ENCODE peak calls at places on chromosomes 2 and 18, in six cellular contexts. U, Y, C, K, Q and H are unnamed samples.
A peak's percentile ranks its signal among the peaks of the same experiment; 100 is the strongest.

GRCh38 chr2:19775838-19776237 is 125.9 kb downstream of the TTC32 start:
- DNase-seq in Q (no peak), K (no peak), U (no peak), Y (no peak), C (no peak), H (no peak)

GRCh38 chr2:207505728-207506127 is 24.0 kb upstream of the CREB1 start:
- DNase-seq in K (no peak), C (no peak), Q (no peak), Y (no peak), U (no peak), H (no peak)

GRCh38 chr2:116952254-116952653 is 862.2 kb upstream of the DDX18 start:
- DNase-seq in Q (no peak), K (no peak), C (no peak), Y (no peak), U (no peak), H (peak; percentile 33)

GRCh38 chr18:79826966-79827365 is 29.2 kb downstream of the KCNG2 start:
- DNase-seq in C (no peak), Y (no peak), U (no peak), Q (no peak), K (peak; percentile 66), H (no peak)

GRCh38 chr18:9809686-9810085 is 76.1 kb upstream of the TXNDC2 start:
- DNase-seq in K (no peak), Y (no peak), Q (no peak), C (no peak), U (no peak), H (no peak)

GRCh38 chr2:157329524-157329923 is 3.9 kb upstream of the ERMN start:
- DNase-seq in C (no peak), Y (no peak), U (no peak), K (no peak), Q (no peak), H (no peak)

GRCh38 chr2:9950521-9951271 is 797 bp upstream of the GRHL1 start:
- DNase-seq in U (no peak), Y (no peak), C (peak; percentile 70), K (peak; percentile 65), Q (no peak), H (no peak)

GRCh38 chr18:9841752-9842151 is 44.0 kb upstream of the TXNDC2 start:
- DNase-seq in Y (no peak), U (no peak), Q (no peak), K (no peak), C (no peak), H (no peak)

GRCh38 chr2:148909114-148909513 is 34.1 kb downstream of the KIF5C start:
- DNase-seq in K (no peak), Y (no peak), C (no peak), U (no peak), Q (no peak), H (no peak)

GRCh38 chr2:223856021-223856420 is 18.6 kb upstream of the AP1S3 start:
- DNase-seq in Q (no peak), Y (no peak), C (no peak), K (no peak), U (no peak), H (no peak)

GRCh38 chr2:133177196-133177595 is 391.1 kb downstream of the NCKAP5 start:
- DNase-seq in U (no peak), K (no peak), C (no peak), Q (no peak), Y (no peak), H (no peak)

GRCh38 chr2:33069894-33070651 is 123.3 kb downstream of the LTBP1 start:
- DNase-seq in U (peak; percentile 48), K (no peak), Y (peak; percentile 91), C (peak; percentile 45), Q (no peak), H (no peak)

GRCh38 chr2:130332271-130333073 is 10.2 kb upstream of the IMP4 start:
- DNase-seq in Y (peak; percentile 53), Q (no peak), C (peak; percentile 75), U (peak; percentile 54), K (peak; percentile 90), H (peak; percentile 68)

GRCh38 chr18:53864758-53865157 is 359.7 kb downstream of the MBD2 start:
- DNase-seq in Q (no peak), K (no peak), Y (no peak), U (no peak), C (no peak), H (no peak)

GRCh38 chr2:60531638-60532216 is 21.7 kb downstream of the BCL11A start:
- DNase-seq in C (no peak), U (no peak), Q (no peak), K (peak; percentile 63), Y (no peak), H (no peak)

GRCh38 chr2:7639476-7639875 is 722.3 kb downstream of the RNF144A start:
- DNase-seq in U (peak; percentile 16), K (no peak), C (no peak), Q (no peak), Y (no peak), H (no peak)

GRCh38 chr18:68035709-68036522 is 519.4 kb upstream of the DSEL start:
- DNase-seq in U (no peak), Y (no peak), C (no peak), Q (no peak), K (no peak), H (no peak)

GRCh38 chr2:127377262-127377661 is 10.5 kb downstream of the MAP3K2 start:
- DNase-seq in K (no peak), U (no peak), Y (no peak), Q (no peak), C (no peak), H (no peak)

GRCh38 chr18:79884296-79884962 is 67.0 kb downstream of the SLC66A2 start:
- DNase-seq in U (no peak), C (no peak), K (no peak), Q (no peak), Y (no peak), H (no peak)

GRCh38 chr2:174180165-174180724 is 68.1 kb downstream of the OLA1 start:
- DNase-seq in Q (no peak), Y (no peak), C (no peak), U (peak; percentile 16), K (no peak), H (no peak)

GRCh38 chr18:59779979-59780378 is 82.8 kb upstream of the CCBE1 start:
- DNase-seq in Q (no peak), K (no peak), C (no peak), Y (no peak), U (no peak), H (no peak)

GRCh38 chr2:188765522-188765921 is 208.7 kb upstream of the COL3A1 start:
- DNase-seq in C (no peak), K (no peak), Q (no peak), Y (peak; percentile 41), U (peak; percentile 15), H (peak; percentile 6)

GRCh38 chr2:61257446-61257845 is 95.5 kb downstream of the C2orf74 start:
- DNase-seq in C (no peak), Q (no peak), U (no peak), Y (no peak), K (no peak), H (no peak)

GRCh38 chr2:30164131-30164925 is 17.5 kb downstream of the YPEL5 start:
- DNase-seq in U (no peak), C (no peak), Y (no peak), K (no peak), Q (no peak), H (no peak)

GRCh38 chr2:69306612-69306896 is 80.5 kb downstream of the GFPT1 start:
- DNase-seq in U (no peak), Q (no peak), Y (no peak), C (no peak), K (no peak), H (no peak)

GRCh38 chr2:69305166-69305565 is 81.9 kb downstream of the GFPT1 start:
- DNase-seq in Y (no peak), C (no peak), K (no peak), Q (no peak), U (no peak), H (no peak)

GRCh38 chr2:69304685-69305084 is 82.3 kb downstream of the GFPT1 start:
- DNase-seq in Y (no peak), U (no peak), C (no peak), Q (no peak), K (no peak), H (no peak)

GRCh38 chr2:69306897-69307695 is 79.9 kb downstream of the GFPT1 start:
- DNase-seq in Y (peak; percentile 33), C (peak; percentile 87), K (peak; percentile 89), Q (no peak), U (peak; percentile 47), H (peak; percentile 78)

GRCh38 chr2:69305712-69306611 is 81.1 kb downstream of the GFPT1 start:
- DNase-seq in Y (no peak), K (no peak), C (no peak), U (no peak), Q (no peak), H (no peak)
- TF ChIP-seq ZNF274 in Y (no peak), K (no peak), C (no peak), U (no peak), Q (no peak), H (no peak)

GRCh38 chr2:219524817-219525216 is 10.5 kb downstream of the ASIC4 start:
- DNase-seq in Y (no peak), K (no peak), C (no peak), U (no peak), Q (no peak), H (no peak)

GRCh38 chr2:219525533-219526232 is 11.4 kb downstream of the ASIC4 start:
- DNase-seq in K (no peak), C (peak; percentile 68), Q (no peak), U (no peak), Y (no peak), H (no peak)

GRCh38 chr2:219527472-219527871 is 13.2 kb downstream of the ASIC4 start:
- DNase-seq in Y (no peak), U (no peak), C (no peak), Q (no peak), K (no peak), H (no peak)

GRCh38 chr2:219526320-219527075 is 12.2 kb downstream of the ASIC4 start:
- DNase-seq in K (no peak), U (no peak), C (no peak), Q (no peak), Y (no peak), H (no peak)

GRCh38 chr2:219527076-219527394 is 12.8 kb downstream of the ASIC4 start:
- DNase-seq in C (no peak), K (no peak), Q (no peak), Y (no peak), U (no peak), H (no peak)
- TF ChIP-seq ZNF274 in C (no peak), K (no peak), Q (no peak), Y (no peak), U (no peak), H (no peak)

GRCh38 chr2:236982693-236983092 is 103.0 kb upstream of the COPS8 start:
- DNase-seq in C (no peak), Y (no peak), K (no peak), Q (no peak), U (no peak), H (no peak)
- TF ChIP-seq ZNF274 in C (no peak), Y (no peak), K (no peak), Q (no peak), U (no peak), H (no peak)

DNA sequence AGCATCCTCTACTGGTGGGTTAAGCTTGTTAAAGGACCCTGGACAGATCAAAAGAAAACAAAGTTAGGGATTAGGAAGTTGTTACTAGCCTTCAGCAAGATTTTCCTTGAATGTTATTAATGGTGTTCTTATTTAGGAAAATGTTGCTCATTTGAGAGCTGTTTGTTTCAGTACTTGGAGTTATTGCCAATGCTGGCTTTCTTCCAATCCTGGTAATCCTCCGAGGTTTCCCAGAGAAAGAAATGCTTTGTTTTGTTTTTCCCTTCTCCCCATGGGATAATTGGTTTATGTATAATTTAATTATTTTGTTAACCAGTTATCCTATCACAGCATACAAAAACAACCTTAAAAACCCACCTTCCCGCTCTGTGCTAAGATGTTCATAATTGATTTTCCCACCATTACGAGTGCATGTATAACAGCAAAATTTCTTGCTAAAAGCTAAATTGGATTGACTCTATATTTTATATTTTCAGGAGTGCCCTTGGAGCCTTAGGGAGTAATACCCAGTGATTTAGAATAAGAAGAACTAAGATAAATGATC is 79.8 kb downstream of the MGAT5 start:
- DNase-seq in Y (no peak), Q (no peak), C (no peak), U (no peak), K (no peak), H (no peak)
- TF ChIP-seq ZNF274 in Y (no peak), Q (no peak), C (no peak), U (no peak), K (no peak), H (no peak)